ENCODE peak calls at places on chromosomes 4 and X, in six cellular contexts. U, P, O, N, S and I are unnamed samples.

GRCh38 chrX:135434258-135435138 is 12.8 kb downstream of the SMIM10L2A start:
- DNase-seq in U (no peak), P (no peak), O (no peak), N (no peak), S (no peak), I (no peak)

GRCh38 chr4:105710678-105711077 is 2.1 kb downstream of the GSTCD start:
- DNase-seq in U (peak), P (no peak), O (no peak), N (no peak), S (no peak), I (no peak)

GRCh38 chr4:128528793-128529553 is 241.4 kb upstream of the PGRMC2 start:
- DNase-seq in U (no peak), P (no peak), O (no peak), N (peak), S (no peak), I (no peak)

GRCh38 chrX:113305496-113305895 is 464.9 kb upstream of the AMOT start:
- DNase-seq in U (no peak), P (no peak), O (no peak), N (peak), S (no peak), I (no peak)

GRCh38 chrX:19810809-19811208 is 76.6 kb downstream of the SH3KBP1 start:
- DNase-seq in U (no peak), P (no peak), O (no peak), N (peak), S (no peak), I (no peak)

GRCh38 chrX:53685711-53686110 is 808 bp downstream of the HUWE1 start:
- DNase-seq in U (no peak), P (no peak), O (no peak), N (no peak), S (no peak), I (no peak)

GRCh38 chr4:3807861-3808521 is 41.8 kb downstream of the ADRA2C start:
- DNase-seq in U (no peak), P (no peak), O (no peak), N (no peak), S (no peak), I (no peak)

GRCh38 chr4:167897116-167897515 is 195.2 kb upstream of the ANXA10 start:
- DNase-seq in U (peak), P (no peak), O (no peak), N (peak), S (no peak), I (no peak)

GRCh38 chrX:150762258-150762867 is 69.2 kb downstream of the MTMR1 start:
- DNase-seq in U (no peak), P (no peak), O (no peak), N (no peak), S (no peak), I (no peak)

GRCh38 chrX:48818866-48819265 is 7.4 kb upstream of the ERAS start:
- DNase-seq in U (no peak), P (no peak), O (no peak), N (no peak), S (no peak), I (no peak)

GRCh38 chr4:14237911-14238310 is 610.4 kb upstream of the BOD1L1 start:
- DNase-seq in U (no peak), P (no peak), O (no peak), N (no peak), S (no peak), I (no peak)

GRCh38 chrX:70049925-70050324 is at the start of gene AWAT2:
- DNase-seq in U (no peak), P (no peak), O (no peak), N (no peak), S (no peak), I (no peak)

GRCh38 chr4:143512978-143513313 is 556 bp upstream of the SMARCA5 start:
- DNase-seq in U (no peak), P (no peak), O (no peak), N (no peak), S (no peak), I (no peak)

GRCh38 chrX:149010899-149011224 is 494.2 kb downstream of the IDS start:
- DNase-seq in U (no peak), P (no peak), O (no peak), N (no peak), S (no peak), I (no peak)

DNA sequence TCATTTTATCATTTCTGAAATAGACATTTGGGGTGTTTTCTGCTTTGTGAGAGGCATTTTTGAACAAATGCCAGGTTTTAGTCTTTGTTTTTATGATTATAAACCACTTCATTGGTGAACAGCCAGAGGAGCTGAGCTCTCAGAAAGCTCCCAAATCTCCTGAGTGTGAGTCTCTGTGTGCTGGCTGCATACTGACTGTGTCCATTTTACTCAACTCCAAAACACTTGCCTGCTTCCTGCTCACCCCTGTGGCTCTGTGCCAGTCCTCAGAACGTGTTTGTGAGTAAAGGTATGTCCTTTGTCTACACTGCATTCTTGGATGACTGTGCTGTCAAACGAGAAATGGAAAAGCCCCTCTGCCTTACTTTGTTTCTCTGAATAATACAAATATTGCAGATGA is 5.4 kb upstream of the LRAT start:
- DNase-seq in U (no peak), P (no peak), O (no peak), N (no peak), S (no peak), I (no peak)
- TF ChIP-seq CTCF in U (no peak), P (no peak), O (no peak), N (no peak), S (no peak), I (no peak)

DNA sequence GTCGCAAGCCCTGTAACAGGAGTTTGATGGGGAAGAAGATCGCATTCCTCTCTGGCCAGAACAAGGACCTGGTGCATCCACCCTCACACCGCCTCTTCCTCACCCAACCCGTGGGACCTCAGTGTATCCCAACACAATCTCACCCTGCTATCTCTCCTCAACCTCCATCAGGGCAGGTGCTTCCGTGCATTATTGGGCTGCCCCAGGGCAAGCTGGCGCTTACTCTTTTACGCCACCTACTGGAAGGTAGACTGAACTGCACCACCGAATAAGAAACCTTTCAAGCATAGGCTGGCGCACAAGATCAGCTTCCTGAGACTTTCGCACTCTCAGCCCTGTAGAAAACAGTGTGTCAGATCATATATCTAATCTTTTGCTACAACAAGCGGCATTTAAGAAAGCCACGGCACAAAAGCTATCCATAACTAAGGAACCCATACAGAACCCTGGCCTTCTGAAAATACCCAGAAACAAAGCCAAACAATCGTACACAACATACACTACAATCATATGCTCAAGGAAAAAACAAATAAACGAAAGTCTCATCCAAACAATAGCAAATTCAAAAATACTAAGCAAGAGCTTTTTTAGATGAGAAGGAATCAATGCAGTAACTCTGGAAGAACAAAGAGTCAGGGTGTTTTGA is 209.3 kb downstream of the UGT8 start:
- DNase-seq in U (peak), P (no peak), O (no peak), N (peak), S (peak), I (peak)
- TF ChIP-seq CTCF in U (peak), P (no peak), O (peak), N (peak), S (peak), I (peak)

GRCh38 chr4:139453371-139454110 is 380 bp upstream of the RAB33B start:
- DNase-seq in U (peak), P (peak), O (peak), N (peak), S (peak), I (peak)
- TF ChIP-seq CTCF in U (peak), P (no peak), O (peak), N (peak), S (no peak), I (no peak)

GRCh38 chrX:108250654-108251579 is 159.3 kb downstream of the ATG4A start:
- DNase-seq in U (no peak), P (no peak), O (no peak), N (no peak), S (no peak), I (no peak)

GRCh38 chrX:108246304-108246954 is 154.9 kb downstream of the ATG4A start:
- DNase-seq in U (no peak), P (no peak), O (no peak), N (no peak), S (no peak), I (no peak)

DNA sequence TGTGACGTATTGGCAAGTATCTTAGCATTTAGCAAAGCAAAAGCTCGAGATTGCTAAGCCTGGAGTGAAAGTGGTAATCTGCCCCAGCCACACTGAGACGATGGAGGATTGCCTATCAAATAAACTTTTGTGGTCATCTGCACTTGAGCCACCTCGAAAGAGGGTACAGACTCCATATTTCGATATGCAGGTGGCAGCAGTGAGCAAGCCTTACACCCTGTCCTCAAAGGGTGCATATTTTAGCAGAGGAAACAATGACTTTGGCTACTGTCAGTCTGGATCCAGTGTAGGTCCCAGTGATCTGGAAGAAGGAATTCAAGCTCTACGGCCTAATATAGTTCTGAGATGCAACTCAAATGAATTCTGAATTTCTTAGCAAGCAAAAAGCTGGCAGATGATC is 153.9 kb downstream of the ATG4A start:
- DNase-seq in U (no peak), P (no peak), O (no peak), N (no peak), S (no peak), I (no peak)
- TF ChIP-seq CTCF in U (peak), P (no peak), O (no peak), N (peak), S (peak), I (no peak)

GRCh38 chrX:154710309-154710708 is 40.6 kb downstream of the GAB3 start:
- DNase-seq in U (no peak), P (no peak), O (no peak), N (no peak), S (no peak), I (no peak)
- TF ChIP-seq CTCF in U (peak), P (no peak), O (no peak), N (no peak), S (no peak), I (no peak)

DNA sequence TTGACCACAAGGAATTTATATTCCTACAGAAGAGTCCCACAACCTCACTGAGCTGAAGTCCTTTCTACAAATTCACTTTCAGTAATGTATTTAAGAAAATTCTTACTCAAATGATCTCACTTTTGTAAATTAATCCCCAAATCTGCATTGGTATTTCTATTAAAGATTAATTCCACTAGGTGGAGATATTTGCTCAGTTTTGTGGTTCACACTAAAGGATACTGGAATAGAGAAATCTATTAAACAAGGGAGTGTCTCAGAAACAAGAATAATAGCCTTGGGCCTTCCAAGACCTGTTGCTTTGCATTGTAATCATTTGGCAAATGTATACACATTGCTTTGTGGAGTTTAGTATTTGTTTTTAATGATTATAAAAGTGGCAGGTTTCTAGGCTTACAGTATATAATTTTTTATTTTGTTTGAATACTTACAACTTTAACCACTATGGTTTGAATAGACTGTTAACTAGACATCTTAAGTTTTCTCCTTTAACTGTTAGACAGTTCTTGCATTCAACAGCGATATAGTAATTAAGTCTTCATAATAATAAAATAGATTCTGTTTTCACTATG is 25.9 kb downstream of the CFAP299 start:
- DNase-seq in U (no peak), P (no peak), O (no peak), N (peak), S (no peak), I (no peak)
- TF ChIP-seq CTCF in U (peak), P (no peak), O (peak), N (peak), S (no peak), I (peak)

GRCh38 chr4:8662776-8663175 is 70.2 kb downstream of the CPZ start:
- DNase-seq in U (no peak), P (no peak), O (no peak), N (no peak), S (no peak), I (no peak)

GRCh38 chr4:8666581-8666980 is 74.0 kb downstream of the CPZ start:
- DNase-seq in U (no peak), P (no peak), O (no peak), N (no peak), S (no peak), I (no peak)

GRCh38 chr4:8664031-8664805 is 71.7 kb downstream of the CPZ start:
- DNase-seq in U (no peak), P (no peak), O (no peak), N (no peak), S (no peak), I (no peak)

GRCh38 chr4:8665406-8666360 is 73.1 kb downstream of the CPZ start:
- DNase-seq in U (no peak), P (no peak), O (no peak), N (no peak), S (no peak), I (no peak)

DNA sequence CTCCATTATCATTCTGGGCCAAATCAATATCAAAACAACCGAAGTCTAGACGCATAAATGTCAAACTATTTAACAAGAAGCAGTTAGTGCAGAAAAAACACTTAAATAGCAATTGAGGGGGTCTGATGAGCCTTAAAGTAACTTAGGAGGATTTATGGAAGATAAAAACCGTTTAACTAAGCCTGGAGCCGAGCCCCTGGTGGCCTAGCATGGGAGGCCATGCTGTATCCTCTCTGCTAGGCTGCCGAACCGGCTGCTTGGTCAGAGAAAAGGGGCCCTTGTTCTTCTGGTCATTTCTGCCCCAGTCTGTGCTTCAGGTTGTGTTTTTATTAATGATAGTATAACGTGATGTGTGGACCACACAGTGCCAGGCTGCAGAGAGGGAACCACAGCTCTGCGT is 72.4 kb downstream of the CPZ start:
- DNase-seq in U (no peak), P (no peak), O (no peak), N (no peak), S (no peak), I (no peak)
- TF ChIP-seq CTCF in U (peak), P (no peak), O (no peak), N (no peak), S (no peak), I (no peak)

GRCh38 chr4:30256105-30256828 is 463.9 kb upstream of the PCDH7 start:
- DNase-seq in U (no peak), P (no peak), O (no peak), N (no peak), S (no peak), I (no peak)
- TF ChIP-seq CTCF in U (no peak), P (no peak), O (no peak), N (no peak), S (no peak), I (no peak)

GRCh38 chr4:54998991-54999390 is 126.4 kb downstream of the KDR start:
- DNase-seq in U (no peak), P (no peak), O (no peak), N (peak), S (no peak), I (no peak)
- TF ChIP-seq CTCF in U (no peak), P (peak), O (peak), N (peak), S (no peak), I (no peak)

GRCh38 chr4:28001698-28002097 is 1141.1 kb downstream of the STIM2 start:
- DNase-seq in U (no peak), P (no peak), O (no peak), N (no peak), S (no peak), I (no peak)
- TF ChIP-seq CTCF in U (peak), P (no peak), O (no peak), N (no peak), S (peak), I (no peak)